ENCODE peak calls at places on chromosomes 4 and X, in ten cellular contexts. One of them, this sample, is unnamed.

GRCh38 chr4:166363198-166363597 is 490.2 kb downstream of the TLL1 start:
- DNase-seq in heart left ventricle: no peak
- DNase-seq in LNCaP clone FGC: no peak
- DNase-seq in gastrocnemius medialis: no peak
- DNase-seq in spleen: no peak
- DNase-seq in fibroblast of the aortic adventitia: no peak
- DNase-seq in epithelial cell of esophagus: no peak
- DNase-seq in left ventricle myocardium inferior: no peak
- DNase-seq in HepG2: no peak
- DNase-seq in A549: no peak
- DNase-seq in this sample: no peak

GRCh38 chr4:184267206-184267608 is 49.5 kb upstream of the ENPP6 start:
- DNase-seq in heart left ventricle: no peak
- DNase-seq in LNCaP clone FGC: no peak
- DNase-seq in gastrocnemius medialis: no peak
- DNase-seq in spleen: no peak
- DNase-seq in fibroblast of the aortic adventitia: no peak
- DNase-seq in epithelial cell of esophagus: no peak
- DNase-seq in left ventricle myocardium inferior: no peak
- DNase-seq in HepG2: no peak
- DNase-seq in A549: no peak
- DNase-seq in this sample: no peak

GRCh38 chrX:109299091-109299490 is 182.8 kb downstream of the GUCY2F start:
- DNase-seq in heart left ventricle: no peak
- DNase-seq in LNCaP clone FGC: no peak
- DNase-seq in gastrocnemius medialis: no peak
- DNase-seq in spleen: no peak
- DNase-seq in fibroblast of the aortic adventitia: peak
- DNase-seq in epithelial cell of esophagus: no peak
- DNase-seq in left ventricle myocardium inferior: no peak
- DNase-seq in HepG2: no peak
- DNase-seq in A549: no peak
- DNase-seq in this sample: no peak

GRCh38 chrX:17020371-17020770 is 73.9 kb downstream of the REPS2 start:
- DNase-seq in heart left ventricle: no peak
- DNase-seq in LNCaP clone FGC: no peak
- DNase-seq in gastrocnemius medialis: no peak
- DNase-seq in spleen: no peak
- DNase-seq in fibroblast of the aortic adventitia: no peak
- DNase-seq in epithelial cell of esophagus: no peak
- DNase-seq in left ventricle myocardium inferior: no peak
- DNase-seq in HepG2: no peak
- DNase-seq in A549: no peak
- DNase-seq in this sample: no peak

GRCh38 chr4:73811841-73812240 is 24.6 kb upstream of the CXCL6 start:
- DNase-seq in heart left ventricle: no peak
- DNase-seq in LNCaP clone FGC: no peak
- DNase-seq in gastrocnemius medialis: no peak
- DNase-seq in spleen: no peak
- DNase-seq in fibroblast of the aortic adventitia: no peak
- DNase-seq in epithelial cell of esophagus: no peak
- DNase-seq in left ventricle myocardium inferior: no peak
- DNase-seq in HepG2: no peak
- DNase-seq in A549: no peak
- DNase-seq in this sample: no peak

GRCh38 chr4:87461281-87461700 is 38.9 kb downstream of the NUDT9 start:
- DNase-seq in heart left ventricle: no peak
- DNase-seq in LNCaP clone FGC: peak
- DNase-seq in gastrocnemius medialis: no peak
- DNase-seq in spleen: no peak
- DNase-seq in fibroblast of the aortic adventitia: peak
- DNase-seq in epithelial cell of esophagus: peak
- DNase-seq in left ventricle myocardium inferior: no peak
- DNase-seq in HepG2: no peak
- DNase-seq in A549: no peak
- DNase-seq in this sample: no peak

GRCh38 chr4:1667273-1667672 is 16.8 kb downstream of the FAM53A start:
- DNase-seq in heart left ventricle: no peak
- DNase-seq in LNCaP clone FGC: no peak
- DNase-seq in gastrocnemius medialis: no peak
- DNase-seq in spleen: no peak
- DNase-seq in fibroblast of the aortic adventitia: no peak
- DNase-seq in epithelial cell of esophagus: no peak
- DNase-seq in left ventricle myocardium inferior: no peak
- DNase-seq in HepG2: no peak
- DNase-seq in A549: no peak
- DNase-seq in this sample: no peak

GRCh38 chrX:22081475-22082092 is 49.5 kb downstream of the PHEX start:
- DNase-seq in heart left ventricle: peak
- DNase-seq in LNCaP clone FGC: peak
- DNase-seq in gastrocnemius medialis: no peak
- DNase-seq in spleen: peak
- DNase-seq in fibroblast of the aortic adventitia: peak
- DNase-seq in epithelial cell of esophagus: peak
- DNase-seq in left ventricle myocardium inferior: peak
- DNase-seq in HepG2: peak
- DNase-seq in A549: no peak
- DNase-seq in this sample: peak

GRCh38 chrX:55135171-55135570 is 46.4 kb downstream of the PAGE2 start:
- DNase-seq in heart left ventricle: peak
- DNase-seq in LNCaP clone FGC: no peak
- DNase-seq in gastrocnemius medialis: peak
- DNase-seq in spleen: no peak
- DNase-seq in fibroblast of the aortic adventitia: peak
- DNase-seq in epithelial cell of esophagus: peak
- DNase-seq in left ventricle myocardium inferior: no peak
- DNase-seq in HepG2: peak
- DNase-seq in A549: peak
- DNase-seq in this sample: peak

GRCh38 chrX:67543818-67544217 is at the start of gene AR:
- DNase-seq in heart left ventricle: peak
- DNase-seq in LNCaP clone FGC: peak
- DNase-seq in gastrocnemius medialis: peak
- DNase-seq in spleen: peak
- DNase-seq in fibroblast of the aortic adventitia: peak
- DNase-seq in epithelial cell of esophagus: no peak
- DNase-seq in left ventricle myocardium inferior: peak
- DNase-seq in HepG2: no peak
- DNase-seq in A549: peak
- DNase-seq in this sample: peak

GRCh38 chrX:130176354-130176776 is 4.6 kb downstream of the RAB33A start:
- DNase-seq in heart left ventricle: no peak
- DNase-seq in LNCaP clone FGC: no peak
- DNase-seq in gastrocnemius medialis: no peak
- DNase-seq in spleen: no peak
- DNase-seq in fibroblast of the aortic adventitia: no peak
- DNase-seq in epithelial cell of esophagus: peak
- DNase-seq in left ventricle myocardium inferior: no peak
- DNase-seq in HepG2: no peak
- DNase-seq in A549: no peak
- DNase-seq in this sample: no peak

GRCh38 chr4:146520894-146521542 is 722 bp downstream of the SLC10A7 start:
- DNase-seq in heart left ventricle: no peak
- DNase-seq in LNCaP clone FGC: peak
- DNase-seq in gastrocnemius medialis: no peak
- DNase-seq in spleen: no peak
- DNase-seq in fibroblast of the aortic adventitia: peak
- DNase-seq in epithelial cell of esophagus: peak
- DNase-seq in left ventricle myocardium inferior: no peak
- DNase-seq in HepG2: peak
- DNase-seq in A549: peak
- DNase-seq in this sample: no peak

GRCh38 chrX:67613366-67613765 is 69.5 kb downstream of the AR start:
- DNase-seq in heart left ventricle: no peak
- DNase-seq in LNCaP clone FGC: no peak
- DNase-seq in gastrocnemius medialis: no peak
- DNase-seq in spleen: no peak
- DNase-seq in fibroblast of the aortic adventitia: no peak
- DNase-seq in epithelial cell of esophagus: no peak
- DNase-seq in left ventricle myocardium inferior: no peak
- DNase-seq in HepG2: no peak
- DNase-seq in A549: no peak
- DNase-seq in this sample: no peak

GRCh38 chrX:130186645-130187044 is 14.9 kb downstream of the RAB33A start:
- DNase-seq in heart left ventricle: no peak
- DNase-seq in LNCaP clone FGC: no peak
- DNase-seq in gastrocnemius medialis: no peak
- DNase-seq in spleen: no peak
- DNase-seq in fibroblast of the aortic adventitia: no peak
- DNase-seq in epithelial cell of esophagus: no peak
- DNase-seq in left ventricle myocardium inferior: no peak
- DNase-seq in HepG2: no peak
- DNase-seq in A549: no peak
- DNase-seq in this sample: no peak

GRCh38 chr4:25797136-25797535 is 65.7 kb downstream of the SEL1L3 start:
- DNase-seq in heart left ventricle: no peak
- DNase-seq in LNCaP clone FGC: no peak
- DNase-seq in gastrocnemius medialis: no peak
- DNase-seq in spleen: no peak
- DNase-seq in fibroblast of the aortic adventitia: no peak
- DNase-seq in epithelial cell of esophagus: no peak
- DNase-seq in left ventricle myocardium inferior: no peak
- DNase-seq in HepG2: no peak
- DNase-seq in A549: no peak
- DNase-seq in this sample: peak

GRCh38 chrX:53263597-53264094 is 17.7 kb downstream of the IQSEC2 start:
- DNase-seq in heart left ventricle: no peak
- DNase-seq in LNCaP clone FGC: no peak
- DNase-seq in gastrocnemius medialis: no peak
- DNase-seq in spleen: peak
- DNase-seq in fibroblast of the aortic adventitia: peak
- DNase-seq in epithelial cell of esophagus: peak
- DNase-seq in left ventricle myocardium inferior: no peak
- DNase-seq in HepG2: no peak
- DNase-seq in A549: peak
- DNase-seq in this sample: no peak

GRCh38 chrX:110146521-110146920 is 143.6 kb downstream of the TMEM164 start:
- DNase-seq in heart left ventricle: no peak
- DNase-seq in LNCaP clone FGC: no peak
- DNase-seq in gastrocnemius medialis: no peak
- DNase-seq in spleen: no peak
- DNase-seq in fibroblast of the aortic adventitia: peak
- DNase-seq in epithelial cell of esophagus: peak
- DNase-seq in left ventricle myocardium inferior: no peak
- DNase-seq in HepG2: peak
- DNase-seq in A549: peak
- DNase-seq in this sample: no peak

GRCh38 chrX:26597981-26598380 is 382.0 kb downstream of the MAGEB5 start:
- DNase-seq in heart left ventricle: no peak
- DNase-seq in LNCaP clone FGC: no peak
- DNase-seq in gastrocnemius medialis: no peak
- DNase-seq in spleen: no peak
- DNase-seq in fibroblast of the aortic adventitia: no peak
- DNase-seq in epithelial cell of esophagus: peak
- DNase-seq in left ventricle myocardium inferior: no peak
- DNase-seq in HepG2: no peak
- DNase-seq in A549: no peak
- DNase-seq in this sample: no peak

GRCh38 chr4:38856046-38856445 is 571 bp downstream of the TLR6 start:
- DNase-seq in heart left ventricle: no peak
- DNase-seq in LNCaP clone FGC: no peak
- DNase-seq in gastrocnemius medialis: no peak
- DNase-seq in spleen: no peak
- DNase-seq in fibroblast of the aortic adventitia: no peak
- DNase-seq in epithelial cell of esophagus: no peak
- DNase-seq in left ventricle myocardium inferior: no peak
- DNase-seq in HepG2: no peak
- DNase-seq in A549: no peak
- DNase-seq in this sample: no peak

GRCh38 chrX:8323356-8323755 is 141.3 kb upstream of the VCX3B start:
- DNase-seq in heart left ventricle: no peak
- DNase-seq in LNCaP clone FGC: no peak
- DNase-seq in gastrocnemius medialis: no peak
- DNase-seq in spleen: no peak
- DNase-seq in fibroblast of the aortic adventitia: no peak
- DNase-seq in epithelial cell of esophagus: peak
- DNase-seq in left ventricle myocardium inferior: no peak
- DNase-seq in HepG2: no peak
- DNase-seq in A549: no peak
- DNase-seq in this sample: no peak
- TF ChIP-seq CTCF in heart left ventricle: no peak
- TF ChIP-seq CTCF in LNCaP clone FGC: peak
- TF ChIP-seq CTCF in gastrocnemius medialis: no peak
- TF ChIP-seq CTCF in spleen: no peak
- TF ChIP-seq CTCF in fibroblast of the aortic adventitia: no peak
- TF ChIP-seq CTCF in epithelial cell of esophagus: peak
- TF ChIP-seq CTCF in left ventricle myocardium inferior: no peak
- TF ChIP-seq CTCF in HepG2: peak
- TF ChIP-seq CTCF in A549: no peak
- TF ChIP-seq CTCF in this sample: no peak

GRCh38 chr4:158259955-158260575 is 49.8 kb downstream of the TMEM144 start:
- DNase-seq in heart left ventricle: no peak
- DNase-seq in LNCaP clone FGC: no peak
- DNase-seq in gastrocnemius medialis: no peak
- DNase-seq in spleen: no peak
- DNase-seq in fibroblast of the aortic adventitia: peak
- DNase-seq in epithelial cell of esophagus: peak
- DNase-seq in left ventricle myocardium inferior: no peak
- DNase-seq in HepG2: peak
- DNase-seq in A549: no peak
- DNase-seq in this sample: no peak
- TF ChIP-seq CTCF in heart left ventricle: peak
- TF ChIP-seq CTCF in LNCaP clone FGC: peak
- TF ChIP-seq CTCF in gastrocnemius medialis: no peak
- TF ChIP-seq CTCF in spleen: no peak
- TF ChIP-seq CTCF in fibroblast of the aortic adventitia: peak
- TF ChIP-seq CTCF in epithelial cell of esophagus: peak
- TF ChIP-seq CTCF in left ventricle myocardium inferior: peak
- TF ChIP-seq CTCF in HepG2: peak
- TF ChIP-seq CTCF in A549: peak
- TF ChIP-seq CTCF in this sample: peak

DNA sequence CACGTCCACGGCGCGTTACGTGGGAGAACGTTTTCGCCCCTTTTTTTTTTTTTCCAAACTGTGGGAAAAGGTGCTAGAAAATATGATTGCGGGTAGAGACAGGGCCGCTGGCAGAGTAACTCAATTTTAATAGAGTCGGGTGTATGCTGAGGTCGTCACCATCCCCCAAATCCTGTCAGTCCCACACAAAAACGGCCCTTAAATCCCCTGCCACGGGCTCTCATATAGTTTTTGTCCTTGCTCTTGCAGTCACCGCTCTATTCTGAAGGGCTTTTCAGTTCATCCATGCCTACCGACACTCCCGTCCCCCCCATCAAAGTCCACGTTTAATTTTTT is 796 bp upstream of the MED14 start:
- DNase-seq in heart left ventricle: no peak
- DNase-seq in LNCaP clone FGC: no peak
- DNase-seq in gastrocnemius medialis: no peak
- DNase-seq in spleen: no peak
- DNase-seq in fibroblast of the aortic adventitia: no peak
- DNase-seq in epithelial cell of esophagus: no peak
- DNase-seq in left ventricle myocardium inferior: no peak
- DNase-seq in HepG2: peak
- DNase-seq in A549: no peak
- DNase-seq in this sample: no peak
- TF ChIP-seq CTCF in heart left ventricle: no peak
- TF ChIP-seq CTCF in LNCaP clone FGC: no peak
- TF ChIP-seq CTCF in gastrocnemius medialis: no peak
- TF ChIP-seq CTCF in spleen: no peak
- TF ChIP-seq CTCF in fibroblast of the aortic adventitia: no peak
- TF ChIP-seq CTCF in epithelial cell of esophagus: no peak
- TF ChIP-seq CTCF in left ventricle myocardium inferior: no peak
- TF ChIP-seq CTCF in HepG2: no peak
- TF ChIP-seq CTCF in A549: no peak
- TF ChIP-seq CTCF in this sample: no peak

GRCh38 chrX:7084841-7085240 is 62.7 kb upstream of the STS start:
- DNase-seq in heart left ventricle: no peak
- DNase-seq in LNCaP clone FGC: no peak
- DNase-seq in gastrocnemius medialis: no peak
- DNase-seq in spleen: no peak
- DNase-seq in fibroblast of the aortic adventitia: no peak
- DNase-seq in epithelial cell of esophagus: no peak
- DNase-seq in left ventricle myocardium inferior: no peak
- DNase-seq in HepG2: no peak
- DNase-seq in A549: no peak
- DNase-seq in this sample: no peak
- TF ChIP-seq CTCF in heart left ventricle: no peak
- TF ChIP-seq CTCF in LNCaP clone FGC: no peak
- TF ChIP-seq CTCF in gastrocnemius medialis: no peak
- TF ChIP-seq CTCF in spleen: no peak
- TF ChIP-seq CTCF in fibroblast of the aortic adventitia: no peak
- TF ChIP-seq CTCF in epithelial cell of esophagus: no peak
- TF ChIP-seq CTCF in left ventricle myocardium inferior: no peak
- TF ChIP-seq CTCF in HepG2: no peak
- TF ChIP-seq CTCF in A549: no peak
- TF ChIP-seq CTCF in this sample: no peak